ENCODE peak calls at places on chromosome X, in seven cellular contexts. T, J, G, R, U, S and H are unnamed samples.

GRCh38 chrX:108071578-108071977 is 19.8 kb downstream of the PSMD10 start:
- DNase-seq in T (no peak), J (no peak), G (no peak), R (peak; percentile 34), U (no peak), S (no peak), H (no peak)

GRCh38 chrX:39988496-39988895 is 109.3 kb downstream of the BCOR start:
- DNase-seq in T (no peak), J (no peak), G (no peak), R (no peak), U (no peak), S (no peak), H (no peak)

GRCh38 chrX:68942141-68942540 is 113.3 kb downstream of the EFNB1 start:
- DNase-seq in T (no peak), J (no peak), G (peak; percentile 28), R (no peak), U (no peak), S (no peak), H (no peak)

GRCh38 chrX:86504297-86504696 is 356.0 kb downstream of the DACH2 start:
- DNase-seq in T (no peak), J (no peak), G (no peak), R (no peak), U (no peak), S (no peak), H (no peak)

GRCh38 chrX:150544835-150545790 is 23.3 kb upstream of the MTM1 start:
- DNase-seq in T (no peak), J (no peak), G (no peak), R (no peak), U (no peak), S (no peak), H (no peak)

GRCh38 chrX:147899715-147900114 is 12.0 kb upstream of the FMR1 start:
- DNase-seq in T (no peak), J (no peak), G (no peak), R (peak; percentile 60), U (no peak), S (no peak), H (no peak)

GRCh38 chrX:153819398-153820083 is 10.8 kb downstream of the PDZD4 start:
- DNase-seq in T (no peak), J (no peak), G (no peak), R (no peak), U (no peak), S (no peak), H (no peak)

GRCh38 chrX:6002056-6002455 is 226.6 kb downstream of the NLGN4X start:
- DNase-seq in T (no peak), J (no peak), G (no peak), R (no peak), U (no peak), S (no peak), H (no peak)

GRCh38 chrX:31200430-31200829 is 128.6 kb upstream of the FTHL17 start:
- DNase-seq in T (no peak), J (no peak), G (no peak), R (no peak), U (no peak), S (no peak), H (no peak)

GRCh38 chrX:155179343-155179997 is 36.8 kb upstream of the VBP1 start:
- DNase-seq in T (no peak), J (no peak), G (no peak), R (peak; percentile 23), U (no peak), S (no peak), H (no peak)

GRCh38 chrX:1111543-1112300 is 100.7 kb downstream of the CRLF2 start:
- DNase-seq in T (no peak), J (no peak), G (no peak), R (no peak), U (no peak), S (no peak), H (no peak)

GRCh38 chrX:54288989-54289388 is 68.9 kb downstream of the WNK3 start:
- DNase-seq in T (no peak), J (no peak), G (no peak), R (no peak), U (no peak), S (no peak), H (no peak)

GRCh38 chrX:51182545-51182944 is 150.1 kb upstream of the NUDT10 start:
- DNase-seq in T (no peak), J (no peak), G (no peak), R (no peak), U (no peak), S (no peak), H (no peak)
- TF ChIP-seq CTCF in T (peak; percentile 49), J (peak; percentile 20), G (no peak), R (no peak), U (no peak), S (no peak), H (no peak)

DNA sequence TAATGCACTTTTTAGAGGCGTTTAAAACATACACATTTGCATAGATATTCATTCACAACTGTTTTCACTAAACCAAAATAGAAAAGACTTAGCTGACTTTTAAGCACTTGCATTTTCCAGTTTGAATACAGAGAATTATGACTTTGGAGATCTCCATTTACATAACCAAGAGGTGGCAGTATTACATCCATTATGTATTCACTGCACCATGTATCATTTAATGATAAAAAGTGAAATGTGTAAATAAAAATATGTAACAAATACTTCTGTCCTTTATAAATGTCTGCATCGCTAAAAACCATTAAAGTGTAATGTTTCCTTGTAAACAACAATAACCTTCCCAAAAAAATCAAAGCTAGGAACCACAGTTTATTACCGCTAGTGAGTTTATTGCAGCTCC is 413.2 kb downstream of the FGF13 start:
- DNase-seq in T (no peak), J (no peak), G (no peak), R (no peak), U (no peak), S (no peak), H (no peak)
- TF ChIP-seq CTCF in T (no peak), J (no peak), G (no peak), R (no peak), U (no peak), S (no peak), H (no peak)

DNA sequence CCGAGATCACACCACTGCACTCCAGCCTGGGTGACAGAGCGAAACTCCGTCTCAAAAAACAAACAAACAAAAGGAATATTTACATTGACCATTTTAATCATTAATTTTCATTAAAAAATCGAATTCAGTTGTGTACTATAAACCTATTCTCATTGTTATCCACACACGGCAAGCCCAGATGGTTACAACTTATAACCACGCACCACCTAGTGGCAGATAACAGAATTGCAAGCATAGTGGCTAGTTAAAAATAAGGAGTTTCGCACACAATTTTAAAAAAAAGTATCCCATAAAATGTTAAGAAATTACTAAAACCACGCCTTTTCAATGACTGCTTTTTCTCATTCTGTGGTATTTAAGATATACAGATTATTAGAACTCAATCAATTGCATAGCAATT is 25.4 kb downstream of the MBNL3 start:
- DNase-seq in T (no peak), J (no peak), G (no peak), R (no peak), U (no peak), S (peak; percentile 51), H (no peak)
- TF ChIP-seq CTCF in T (peak; percentile 57), J (peak; percentile 69), G (peak; percentile 22), R (peak; percentile 22), U (peak; percentile 44), S (peak; percentile 63), H (no peak)

GRCh38 chrX:63128509-63128908 is 222.6 kb downstream of the SPIN4 start:
- DNase-seq in T (no peak), J (no peak), G (no peak), R (peak; percentile 32), U (no peak), S (peak; percentile 22), H (no peak)
- TF ChIP-seq CTCF in T (peak; percentile 14), J (peak; percentile 40), G (no peak), R (peak; percentile 22), U (peak; percentile 15), S (peak; percentile 46), H (no peak)

GRCh38 chrX:137929951-137930350 is 364.0 kb downstream of the ZIC3 start:
- DNase-seq in T (no peak), J (no peak), G (no peak), R (no peak), U (no peak), S (no peak), H (no peak)

GRCh38 chrX:137930562-137930961 is 364.6 kb downstream of the ZIC3 start:
- DNase-seq in T (no peak), J (no peak), G (no peak), R (no peak), U (no peak), S (no peak), H (no peak)

DNA sequence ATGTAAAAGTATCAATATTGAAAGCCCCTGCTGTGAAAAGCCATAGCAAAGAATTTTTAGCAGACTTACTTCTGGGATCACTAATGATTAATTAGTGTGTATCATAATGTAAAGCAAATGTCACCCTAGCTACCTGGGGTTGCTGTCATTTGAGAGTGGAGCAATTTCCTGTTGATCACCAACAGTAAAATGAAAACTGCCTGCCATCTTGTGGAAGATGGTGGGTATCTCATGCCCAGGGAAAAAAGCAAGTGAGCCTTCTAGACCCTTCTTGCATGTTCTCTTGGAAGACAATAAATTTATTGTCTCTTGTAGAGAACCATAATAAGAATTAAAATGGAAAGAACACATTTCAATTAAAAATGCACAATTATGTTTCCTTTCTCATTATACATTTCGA is 360.2 kb downstream of the ZIC3 start:
- DNase-seq in T (no peak), J (no peak), G (no peak), R (peak; percentile 0), U (no peak), S (no peak), H (no peak)
- TF ChIP-seq CTCF in T (peak; percentile 62), J (peak; percentile 63), G (no peak), R (no peak), U (no peak), S (no peak), H (no peak)